ENCODE peak calls at places on chromosome 5, in ten cellular contexts. B is PC-9; K is CD4-positive, alpha-beta T cell; R is fibroblast of lung; A is breast epithelium; M is AG10803; E is H9; W is heart left ventricle; N is GM12865; V is endothelial cell. F is an unnamed sample.

GRCh38 chr5:118042076-118042475 is 946.3 kb downstream of the DTWD2 start:
- DNase-seq in B (no peak), K (no peak), R (peak), A (no peak), M (no peak), E (no peak), W (no peak), N (no peak), V (no peak), F (no peak)

GRCh38 chr5:159208508-159209437 is 580 bp downstream of the RNF145 start:
- DNase-seq in B (peak), K (peak), R (peak), A (peak), M (peak), E (peak), W (peak), N (peak), V (peak), F (peak)

GRCh38 chr5:135739383-135739961 is 95.0 kb upstream of the SLC25A48 start:
- DNase-seq in B (no peak), K (no peak), R (peak), A (no peak), M (peak), E (peak), W (no peak), N (no peak), V (no peak), F (no peak)

GRCh38 chr5:135191084-135191826 is 157.2 kb upstream of the PITX1 start:
- DNase-seq in B (peak), K (peak), R (peak), A (peak), M (peak), E (peak), W (peak), N (peak), V (peak), F (peak)

GRCh38 chr5:54673523-54674225 is 156.1 kb downstream of the SNX18 start:
- DNase-seq in B (no peak), K (peak), R (no peak), A (no peak), M (no peak), E (no peak), W (peak), N (peak), V (no peak), F (no peak)

GRCh38 chr5:180333661-180334060 is 19.5 kb downstream of the GFPT2 start:
- DNase-seq in B (peak), K (no peak), R (peak), A (no peak), M (peak), E (no peak), W (no peak), N (no peak), V (no peak), F (no peak)

GRCh38 chr5:169248520-169248919 is 52.4 kb downstream of the SLIT3 start:
- DNase-seq in B (no peak), K (no peak), R (no peak), A (no peak), M (peak), E (no peak), W (no peak), N (no peak), V (no peak), F (no peak)

GRCh38 chr5:141960018-141960417 is 2.0 kb upstream of the PCDH12 start:
- DNase-seq in B (no peak), K (peak), R (no peak), A (no peak), M (no peak), E (no peak), W (peak), N (no peak), V (peak), F (no peak)

GRCh38 chr5:78050888-78051287 is 243.6 kb downstream of the AP3B1 start:
- DNase-seq in B (no peak), K (no peak), R (peak), A (no peak), M (peak), E (no peak), W (no peak), N (no peak), V (no peak), F (no peak)

GRCh38 chr5:153905214-153905613 is 133.5 kb downstream of the FAM114A2 start:
- DNase-seq in B (no peak), K (no peak), R (peak), A (no peak), M (no peak), E (no peak), W (no peak), N (no peak), V (no peak), F (no peak)
- TF ChIP-seq CTCF in B (no peak), K (no peak), R (no peak), A (no peak), M (no peak), E (peak), W (no peak), N (no peak), V (no peak), F (no peak)

GRCh38 chr5:6216516-6217075 is 161.8 kb downstream of the MED10 start:
- DNase-seq in B (no peak), K (no peak), R (no peak), A (no peak), M (no peak), E (no peak), W (no peak), N (no peak), V (no peak), F (no peak)
- TF ChIP-seq CTCF in B (no peak), K (no peak), R (no peak), A (no peak), M (no peak), E (no peak), W (no peak), N (no peak), V (no peak), F (no peak)

GRCh38 chr5:74394924-74395880 is 245.3 kb downstream of the ENC1 start:
- DNase-seq in B (peak), K (no peak), R (no peak), A (no peak), M (no peak), E (peak), W (no peak), N (peak), V (peak), F (no peak)
- TF ChIP-seq CTCF in B (peak), K (peak), R (no peak), A (no peak), M (no peak), E (peak), W (no peak), N (no peak), V (peak), F (no peak)

GRCh38 chr5:114308017-114308416 is 53.9 kb upstream of the KCNN2 start:
- DNase-seq in B (no peak), K (no peak), R (no peak), A (no peak), M (no peak), E (peak), W (no peak), N (no peak), V (no peak), F (no peak)

GRCh38 chr5:114308508-114308907 is 53.4 kb upstream of the KCNN2 start:
- DNase-seq in B (no peak), K (no peak), R (no peak), A (no peak), M (no peak), E (no peak), W (no peak), N (no peak), V (no peak), F (no peak)

GRCh38 chr5:114310666-114311065 is 51.2 kb upstream of the KCNN2 start:
- DNase-seq in B (no peak), K (no peak), R (no peak), A (no peak), M (no peak), E (no peak), W (no peak), N (no peak), V (no peak), F (no peak)

DNA sequence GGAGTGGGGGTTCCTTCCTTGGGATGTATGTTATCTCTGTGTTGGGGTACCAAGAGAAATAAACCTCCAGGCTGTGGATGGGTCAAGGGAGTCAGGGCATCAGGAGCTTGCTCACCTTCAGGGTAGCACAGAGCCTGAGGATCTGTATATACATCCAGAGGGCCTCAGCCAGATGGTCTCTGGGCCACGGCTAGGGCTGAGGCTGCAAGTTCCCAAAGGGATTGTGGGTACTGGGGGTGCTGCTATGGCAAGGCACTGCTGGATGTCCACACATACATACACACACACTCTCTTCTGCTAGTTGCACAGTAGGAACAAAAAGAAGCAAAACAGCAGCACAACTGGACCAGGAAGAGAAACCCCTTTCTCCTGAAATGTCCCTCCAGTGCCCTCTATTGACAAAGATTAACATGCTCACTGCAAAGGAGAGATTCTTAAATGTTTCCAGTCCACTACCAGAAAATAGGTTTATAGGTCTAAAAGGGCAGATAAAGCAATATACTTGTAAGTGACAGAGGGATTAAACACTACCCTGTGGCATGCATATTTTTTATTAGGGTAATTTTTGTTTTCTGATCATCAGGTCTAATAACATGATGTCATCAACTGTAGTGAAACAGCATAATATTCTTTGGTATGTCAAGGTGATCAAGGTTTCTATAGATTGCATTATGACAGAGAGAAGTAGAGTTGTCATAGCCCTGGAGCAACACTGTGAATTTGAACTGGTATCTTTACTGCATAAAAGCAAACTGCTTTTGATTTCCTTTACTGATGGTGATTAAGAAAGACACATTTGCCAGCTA is 56.3 kb upstream of the KCNN2 start:
- DNase-seq in B (no peak), K (no peak), R (peak), A (no peak), M (peak), E (peak), W (no peak), N (peak), V (peak), F (no peak)
- TF ChIP-seq CTCF in B (no peak), K (no peak), R (peak), A (no peak), M (peak), E (peak), W (peak), N (peak), V (no peak), F (peak)

DNA sequence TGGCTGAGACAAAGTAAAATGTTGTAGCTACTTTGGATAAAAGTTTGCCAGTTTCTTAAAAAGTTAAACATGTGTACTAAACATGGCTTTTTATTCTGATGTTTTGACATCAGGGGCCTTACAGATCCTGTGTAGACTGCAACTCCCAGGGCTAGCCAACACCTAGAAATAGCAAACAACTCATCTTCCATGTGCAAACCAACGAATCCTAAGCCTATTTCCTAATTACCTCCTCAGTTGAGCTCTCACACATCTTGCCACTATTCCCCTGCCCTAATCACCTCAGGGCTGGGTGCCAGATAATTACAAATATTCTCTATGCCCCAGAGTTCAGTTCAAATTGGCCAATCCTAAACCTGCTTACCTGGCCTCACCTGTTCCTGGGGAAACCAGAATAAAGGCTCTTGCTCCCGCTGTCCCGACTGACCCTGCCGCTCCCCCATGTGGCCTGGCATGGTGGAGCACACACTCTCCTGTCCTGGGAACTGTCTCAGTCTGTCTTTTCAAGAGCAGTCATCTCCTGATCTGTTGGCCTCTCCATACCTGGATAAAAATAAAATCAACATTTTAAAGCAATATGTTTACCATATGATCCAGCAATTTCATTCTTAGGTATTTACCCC is 37.1 kb upstream of the FAM169A start:
- DNase-seq in B (peak), K (peak), R (no peak), A (peak), M (no peak), E (peak), W (no peak), N (peak), V (peak), F (peak)
- TF ChIP-seq CTCF in B (peak), K (peak), R (peak), A (peak), M (peak), E (peak), W (peak), N (peak), V (peak), F (peak)

DNA sequence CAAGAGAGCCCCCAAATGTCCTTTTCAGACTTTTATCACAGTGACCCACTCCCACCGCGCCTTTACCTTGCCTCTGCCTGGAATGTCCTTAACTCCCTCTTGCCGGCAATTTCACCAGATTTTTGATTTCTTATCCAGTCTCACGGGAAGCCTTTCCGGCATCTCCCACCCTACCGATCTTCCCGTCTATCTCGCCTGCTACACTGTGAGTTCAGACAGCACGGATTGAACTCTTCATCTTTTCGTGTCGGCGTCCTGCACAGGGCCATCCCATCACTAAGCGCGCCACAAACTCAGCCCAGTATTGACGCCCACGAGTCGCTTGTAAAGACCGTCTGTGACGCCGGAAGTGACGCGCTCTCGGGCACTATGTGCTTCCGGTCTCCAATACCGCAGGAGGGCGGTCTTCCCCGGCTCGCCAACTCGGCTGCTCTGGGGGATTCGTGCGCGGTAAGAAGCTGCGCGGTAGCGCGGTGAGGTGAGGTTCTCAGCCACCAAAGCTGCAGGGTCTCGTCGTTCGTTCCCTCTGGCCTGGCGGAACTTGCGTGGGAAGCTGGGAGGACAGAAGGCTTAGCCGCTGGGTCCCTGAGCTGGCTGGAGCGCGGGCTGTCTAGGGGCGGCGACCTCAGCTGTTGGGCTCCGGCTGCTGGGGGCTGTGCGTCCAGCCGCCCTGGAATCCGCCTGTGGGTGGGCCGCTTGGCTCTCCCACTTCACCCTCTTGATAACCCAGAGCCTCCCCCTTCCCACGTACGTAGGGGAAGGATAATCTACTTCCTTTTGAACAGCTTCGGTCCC is at the start of gene ZCCHC9:
- DNase-seq in B (peak), K (peak), R (peak), A (peak), M (peak), E (peak), W (peak), N (peak), V (peak), F (peak)
- TF ChIP-seq CTCF in B (no peak), K (no peak), R (no peak), A (no peak), M (peak), E (peak), W (peak), N (peak), V (no peak), F (peak)

GRCh38 chr5:150239794-150240122 is 49.8 kb downstream of the CAMK2A start:
- DNase-seq in B (no peak), K (no peak), R (no peak), A (no peak), M (no peak), E (no peak), W (no peak), N (no peak), V (no peak), F (no peak)
- TF ChIP-seq CTCF in B (no peak), K (no peak), R (no peak), A (no peak), M (no peak), E (no peak), W (no peak), N (no peak), V (no peak), F (no peak)

GRCh38 chr5:11822598-11822997 is 81.6 kb downstream of the CTNND2 start:
- DNase-seq in B (no peak), K (no peak), R (no peak), A (no peak), M (no peak), E (no peak), W (no peak), N (no peak), V (no peak), F (no peak)
- TF ChIP-seq CTCF in B (no peak), K (no peak), R (no peak), A (no peak), M (no peak), E (peak), W (no peak), N (no peak), V (peak), F (no peak)

GRCh38 chr5:173925449-173926071 is 37.4 kb downstream of the CPEB4 start:
- DNase-seq in B (peak), K (peak), R (peak), A (no peak), M (peak), E (no peak), W (peak), N (peak), V (peak), F (peak)
- TF ChIP-seq CTCF in B (peak), K (peak), R (peak), A (no peak), M (peak), E (peak), W (peak), N (peak), V (peak), F (peak)

GRCh38 chr5:121628783-121629182 is 222.9 kb upstream of the FTMT start:
- DNase-seq in B (no peak), K (no peak), R (peak), A (no peak), M (peak), E (no peak), W (no peak), N (no peak), V (no peak), F (no peak)

GRCh38 chr5:121634946-121635345 is 216.7 kb upstream of the FTMT start:
- DNase-seq in B (no peak), K (no peak), R (peak), A (no peak), M (no peak), E (no peak), W (no peak), N (no peak), V (no peak), F (no peak)

DNA sequence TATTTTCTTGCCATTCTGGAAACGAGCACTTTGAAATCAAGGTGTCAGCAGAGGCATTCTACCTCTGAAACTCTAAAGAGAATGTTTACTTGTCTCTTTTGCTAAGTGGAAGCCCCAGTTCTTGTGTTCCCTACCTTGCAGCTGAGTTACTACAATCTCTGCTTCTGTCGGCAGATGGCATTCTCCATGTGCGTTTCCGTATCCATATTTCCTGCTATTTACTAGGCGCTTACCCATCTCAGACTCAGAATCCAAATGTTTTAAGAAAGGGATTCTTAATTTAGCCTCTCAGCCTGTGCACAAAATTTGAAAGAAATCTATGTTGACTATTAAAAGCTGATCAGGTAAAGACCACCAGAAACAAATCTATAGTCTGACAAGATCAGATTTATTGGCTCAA is 221.3 kb upstream of the FTMT start:
- DNase-seq in B (no peak), K (no peak), R (peak), A (no peak), M (peak), E (no peak), W (no peak), N (no peak), V (no peak), F (no peak)
- TF ChIP-seq CTCF in B (no peak), K (no peak), R (no peak), A (no peak), M (peak), E (peak), W (peak), N (no peak), V (no peak), F (peak)

F was measured in neural crest cell.